ENCODE peak calls at places on chromosome 11, in five cellular contexts. One of them, this sample, is unnamed.

GRCh38 chr11:125457814-125458343 is 38.2 kb downstream of the FEZ1 start:
- DNase-seq in myocyte: peak; percentile 85
- DNase-seq in T-cell: no peak
- DNase-seq in stimulated activated CD8-positive, alpha-beta memory T cell treated with anti-CD3 and anti-CD28 coated beads, Interleukin-15, amount 100 ng/mL, for 24 hours: no peak
- DNase-seq in neural crest cell: peak; percentile 28
- DNase-seq in this sample: no peak

GRCh38 chr11:1049911-1050580 is 13.5 kb upstream of the MUC6 start:
- DNase-seq in neural crest cell: no peak
- DNase-seq in myocyte: no peak
- DNase-seq in stimulated activated CD8-positive, alpha-beta memory T cell treated with anti-CD3 and anti-CD28 coated beads, Interleukin-15, amount 100 ng/mL, for 24 hours: no peak
- DNase-seq in T-cell: no peak
- DNase-seq in this sample: no peak

GRCh38 chr11:128949791-128950454 is 7.3 kb upstream of the TP53AIP1 start:
- DNase-seq in neural crest cell: no peak
- DNase-seq in stimulated activated CD8-positive, alpha-beta memory T cell treated with anti-CD3 and anti-CD28 coated beads, Interleukin-15, amount 100 ng/mL, for 24 hours: no peak
- DNase-seq in myocyte: no peak
- DNase-seq in T-cell: no peak
- DNase-seq in this sample: no peak

GRCh38 chr11:41527530-41527929 is 68.1 kb upstream of the LRRC4C start:
- DNase-seq in T-cell: no peak
- DNase-seq in myocyte: no peak
- DNase-seq in neural crest cell: no peak
- DNase-seq in stimulated activated CD8-positive, alpha-beta memory T cell treated with anti-CD3 and anti-CD28 coated beads, Interleukin-15, amount 100 ng/mL, for 24 hours: no peak
- DNase-seq in this sample: no peak

GRCh38 chr11:61092280-61092766 is 10.0 kb upstream of the CD5 start:
- DNase-seq in myocyte: no peak
- DNase-seq in neural crest cell: no peak
- DNase-seq in T-cell: no peak
- DNase-seq in stimulated activated CD8-positive, alpha-beta memory T cell treated with anti-CD3 and anti-CD28 coated beads, Interleukin-15, amount 100 ng/mL, for 24 hours: no peak
- DNase-seq in this sample: no peak

GRCh38 chr11:69516526-69516925 is 35.1 kb downstream of the LINC01488 start:
- DNase-seq in neural crest cell: no peak
- DNase-seq in stimulated activated CD8-positive, alpha-beta memory T cell treated with anti-CD3 and anti-CD28 coated beads, Interleukin-15, amount 100 ng/mL, for 24 hours: no peak
- DNase-seq in myocyte: no peak
- DNase-seq in T-cell: no peak
- DNase-seq in this sample: no peak

GRCh38 chr11:606245-606644 is 9.5 kb downstream of the IRF7 start:
- DNase-seq in T-cell: no peak
- DNase-seq in myocyte: no peak
- DNase-seq in stimulated activated CD8-positive, alpha-beta memory T cell treated with anti-CD3 and anti-CD28 coated beads, Interleukin-15, amount 100 ng/mL, for 24 hours: no peak
- DNase-seq in neural crest cell: no peak
- DNase-seq in this sample: no peak

GRCh38 chr11:121790435-121790834 is 325.6 kb downstream of the BLID start:
- DNase-seq in myocyte: no peak
- DNase-seq in T-cell: no peak
- DNase-seq in stimulated activated CD8-positive, alpha-beta memory T cell treated with anti-CD3 and anti-CD28 coated beads, Interleukin-15, amount 100 ng/mL, for 24 hours: no peak
- DNase-seq in neural crest cell: no peak
- DNase-seq in this sample: no peak

GRCh38 chr11:77966338-77966737 is 28.1 kb downstream of the INTS4 start:
- DNase-seq in stimulated activated CD8-positive, alpha-beta memory T cell treated with anti-CD3 and anti-CD28 coated beads, Interleukin-15, amount 100 ng/mL, for 24 hours: no peak
- DNase-seq in neural crest cell: no peak
- DNase-seq in myocyte: no peak
- DNase-seq in T-cell: no peak
- DNase-seq in this sample: no peak

GRCh38 chr11:16528639-16529038 is 172.3 kb upstream of the SOX6 start:
- DNase-seq in neural crest cell: no peak
- DNase-seq in myocyte: no peak
- DNase-seq in stimulated activated CD8-positive, alpha-beta memory T cell treated with anti-CD3 and anti-CD28 coated beads, Interleukin-15, amount 100 ng/mL, for 24 hours: no peak
- DNase-seq in T-cell: no peak
- DNase-seq in this sample: no peak